ENCODE peak calls at places on chromosomes 1 and 21, in nine cellular contexts. Z is tibial nerve, S is AG09319, B is heart right ventricle, M is HepG2, C is PC-3, O is uterus, X is left ventricle myocardium inferior, V is brain microvascular endothelial cell. L is an unnamed sample.

GRCh38 chr1:200556005-200556404 is 64.5 kb downstream of the KIF14 start:
- DNase-seq in S (no peak), M (no peak), O (no peak), B (no peak), X (no peak), V (no peak), Z (no peak), C (peak), L (no peak)

GRCh38 chr1:116825735-116826438 is 71.7 kb downstream of the CD2 start:
- DNase-seq in Z (no peak), C (no peak), X (no peak), S (no peak), B (no peak), M (no peak), O (no peak), V (no peak), L (no peak)

GRCh38 chr21:45786660-45787059 is 143.1 kb downstream of the PCBP3 start:
- DNase-seq in O (no peak), Z (no peak), V (no peak), S (no peak), B (no peak), C (no peak), X (no peak), M (no peak), L (no peak)

GRCh38 chr1:4091996-4092395 is 191.9 kb upstream of the C1orf174 start:
- DNase-seq in C (no peak), Z (no peak), B (no peak), M (no peak), V (no peak), O (no peak), X (no peak), S (no peak), L (no peak)

GRCh38 chr1:235923466-235924008 is 56.8 kb upstream of the LYST start:
- DNase-seq in V (peak), C (peak), B (no peak), M (no peak), Z (no peak), S (no peak), X (no peak), O (no peak), L (no peak)

GRCh38 chr1:89657886-89658285 is 25.0 kb downstream of the LRRC8C start:
- DNase-seq in S (no peak), X (no peak), C (peak), M (no peak), O (no peak), V (no peak), Z (no peak), B (no peak), L (no peak)

GRCh38 chr1:244339776-244340175 is 111.9 kb downstream of the ADSS2 start:
- DNase-seq in M (no peak), C (no peak), V (no peak), Z (no peak), S (no peak), O (no peak), X (no peak), B (no peak), L (no peak)

GRCh38 chr1:193355179-193355578 is 168.8 kb upstream of the B3GALT2 start:
- DNase-seq in O (no peak), B (no peak), V (no peak), Z (no peak), M (peak), X (no peak), C (peak), S (no peak), L (no peak)

GRCh38 chr1:246875041-246876026 is 56.4 kb downstream of the AHCTF1 start:
- DNase-seq in B (no peak), M (no peak), S (peak), X (no peak), O (no peak), C (peak), Z (no peak), V (peak), L (peak)

GRCh38 chr1:148362930-148363810 is 119.9 kb downstream of the PPIAL4G start:
- DNase-seq in Z (no peak), X (no peak), B (no peak), O (no peak), S (no peak), V (no peak), M (no peak), C (peak), L (no peak)

GRCh38 chr1:66439028-66439427 is 94.9 kb upstream of the SGIP1 start:
- DNase-seq in S (peak), V (no peak), Z (no peak), M (no peak), C (peak), O (no peak), B (no peak), X (no peak), L (no peak)

GRCh38 chr1:86104606-86105532 is 51.7 kb downstream of the COL24A1 start:
- DNase-seq in V (no peak), Z (no peak), X (no peak), B (no peak), M (no peak), S (no peak), O (no peak), C (peak), L (no peak)

DNA sequence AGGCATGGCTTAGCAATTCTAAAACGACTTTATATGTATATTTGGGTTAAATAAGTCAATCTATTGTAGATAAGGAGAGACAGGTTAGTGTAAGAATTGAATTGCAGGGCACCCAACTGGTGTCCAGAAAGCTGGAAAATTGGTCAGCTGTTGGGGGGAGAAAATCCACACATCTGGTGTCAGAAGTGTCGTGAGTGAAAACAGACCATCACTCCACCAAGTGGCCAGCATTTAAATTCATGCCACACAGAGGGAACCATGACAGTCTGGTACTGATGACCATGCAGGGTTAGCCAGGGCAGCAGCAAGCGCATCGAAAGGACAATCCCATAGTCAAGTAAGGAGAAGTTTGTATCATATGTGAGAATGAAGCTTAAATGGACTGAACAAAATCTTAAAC is 11.7 kb downstream of the LAX1 start:
- DNase-seq in S (no peak), Z (no peak), O (no peak), M (no peak), V (no peak), X (no peak), B (peak), C (peak), L (no peak)
- TF ChIP-seq CTCF in S (no peak), Z (no peak), O (no peak), M (peak), V (peak), X (peak), B (no peak), C (peak), L (no peak)

DNA sequence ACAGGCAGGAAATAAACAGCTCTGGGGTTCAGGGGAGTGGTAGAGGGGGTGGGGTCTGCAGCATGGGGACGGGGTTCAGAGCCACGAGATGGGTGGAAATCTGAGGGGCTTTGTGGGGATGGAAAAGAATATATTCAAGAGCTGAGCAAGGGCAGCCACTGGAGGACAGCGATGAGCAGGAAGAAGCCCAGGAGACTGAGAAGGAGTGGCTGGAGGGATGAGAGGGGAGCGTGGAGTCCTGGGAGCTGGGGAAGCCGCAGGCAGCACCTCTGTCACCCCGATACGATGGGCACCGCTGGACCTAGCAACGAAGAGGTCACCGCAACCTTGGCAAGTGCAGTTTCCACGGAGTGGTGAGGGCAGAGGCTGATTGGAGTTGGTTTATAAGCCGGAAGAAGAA is 10.0 kb upstream of the KCNAB2 start:
- DNase-seq in Z (no peak), X (no peak), V (no peak), C (no peak), B (no peak), O (no peak), M (no peak), S (no peak), L (no peak)
- TF ChIP-seq CTCF in Z (no peak), X (no peak), V (peak), C (peak), B (no peak), O (no peak), M (no peak), S (no peak), L (no peak)

GRCh38 chr1:50476800-50477199 is 53.6 kb upstream of the DMRTA2 start:
- DNase-seq in C (no peak), V (no peak), Z (no peak), X (no peak), S (no peak), B (no peak), O (no peak), M (no peak), L (no peak)

GRCh38 chr1:50474859-50475809 is 51.9 kb upstream of the DMRTA2 start:
- DNase-seq in S (no peak), X (no peak), M (peak), B (no peak), V (no peak), C (peak), O (no peak), Z (no peak), L (no peak)

GRCh38 chr1:50473513-50473912 is 50.3 kb upstream of the DMRTA2 start:
- DNase-seq in C (no peak), Z (no peak), M (peak), S (no peak), X (no peak), V (no peak), B (no peak), O (no peak), L (no peak)

GRCh38 chr1:50471967-50472366 is 48.7 kb upstream of the DMRTA2 start:
- DNase-seq in X (no peak), V (no peak), S (no peak), Z (no peak), O (no peak), C (no peak), M (no peak), B (no peak), L (no peak)
- TF ChIP-seq CTCF in X (no peak), V (no peak), S (no peak), Z (no peak), O (no peak), C (no peak), M (no peak), B (no peak), L (no peak)

GRCh38 chr1:117825414-117825813 is 104.0 kb downstream of the GDAP2 start:
- DNase-seq in O (no peak), B (no peak), M (no peak), C (peak), Z (peak), X (peak), S (no peak), V (no peak), L (no peak)

GRCh38 chr1:117830222-117830621 is 99.2 kb downstream of the GDAP2 start:
- DNase-seq in O (no peak), Z (no peak), S (no peak), C (no peak), M (no peak), V (no peak), X (no peak), B (no peak), L (no peak)

GRCh38 chr1:117826551-117827078 is 102.8 kb downstream of the GDAP2 start:
- DNase-seq in S (no peak), V (peak), X (peak), C (peak), O (no peak), M (peak), B (no peak), Z (no peak), L (peak)

GRCh38 chr1:117826119-117826518 is 103.3 kb downstream of the GDAP2 start:
- DNase-seq in C (no peak), Z (no peak), X (no peak), B (no peak), V (no peak), S (no peak), O (no peak), M (no peak), L (no peak)

GRCh38 chr1:117828206-117828605 is 101.2 kb downstream of the GDAP2 start:
- DNase-seq in B (peak), Z (peak), C (no peak), X (peak), V (peak), S (no peak), O (peak), M (no peak), L (peak)
- TF ChIP-seq CTCF in B (no peak), Z (no peak), C (no peak), X (peak), V (no peak), S (no peak), O (no peak), M (no peak), L (no peak)

GRCh38 chr21:38875694-38876492 is 70.2 kb downstream of the ETS2 start:
- DNase-seq in S (peak), B (no peak), O (no peak), Z (no peak), X (no peak), V (no peak), M (no peak), C (no peak), L (peak)

GRCh38 chr21:38869196-38869595 is 63.5 kb downstream of the ETS2 start:
- DNase-seq in C (no peak), S (no peak), O (no peak), X (no peak), M (no peak), B (no peak), Z (no peak), V (no peak), L (no peak)

DNA sequence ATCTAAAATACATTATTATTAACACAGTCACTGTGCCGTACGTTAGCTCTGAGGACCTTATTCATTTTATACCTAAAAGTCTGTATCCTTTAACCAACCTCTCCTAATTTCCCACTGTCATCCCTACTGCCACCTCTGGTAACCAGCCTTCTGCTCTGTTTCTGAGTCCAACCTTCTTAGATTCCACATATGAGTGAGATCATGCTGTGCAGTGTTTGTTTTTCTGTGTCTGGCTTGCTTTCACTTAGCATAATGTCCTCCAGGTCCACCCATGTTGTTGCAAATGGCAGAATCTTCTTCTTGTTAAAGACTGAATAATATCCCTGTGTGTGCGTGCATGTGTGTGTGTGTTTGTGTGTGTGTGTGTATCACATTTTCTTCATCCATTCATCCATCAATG is 64.2 kb downstream of the ETS2 start:
- DNase-seq in B (no peak), V (peak), C (no peak), S (no peak), X (no peak), O (no peak), Z (no peak), M (peak), L (no peak)
- TF ChIP-seq CTCF in B (no peak), V (no peak), C (no peak), S (peak), X (no peak), O (no peak), Z (no peak), M (no peak), L (peak)

GRCh38 chr21:42844411-42845113 is 34.8 kb downstream of the WDR4 start:
- DNase-seq in Z (no peak), M (no peak), C (no peak), X (peak), B (peak), O (no peak), S (no peak), V (no peak), L (no peak)
- TF ChIP-seq CTCF in Z (no peak), M (no peak), C (no peak), X (no peak), B (no peak), O (no peak), S (no peak), V (no peak), L (no peak)

GRCh38 chr1:9689971-9690381 is 38.4 kb downstream of the PIK3CD start:
- DNase-seq in M (no peak), V (no peak), C (no peak), X (peak), Z (no peak), B (peak), S (no peak), O (peak), L (no peak)
- TF ChIP-seq CTCF in M (peak), V (peak), C (no peak), X (no peak), Z (no peak), B (no peak), S (no peak), O (no peak), L (peak)

GRCh38 chr1:172398193-172398592 is 22.3 kb upstream of the C1orf105 start:
- DNase-seq in S (no peak), X (no peak), O (peak), M (no peak), V (no peak), B (no peak), C (no peak), Z (peak), L (no peak)

GRCh38 chr1:172400073-172400737 is 20.3 kb upstream of the C1orf105 start:
- DNase-seq in C (no peak), S (no peak), Z (peak), X (no peak), B (no peak), O (no peak), V (no peak), M (no peak), L (no peak)

GRCh38 chr1:172397633-172398032 is 22.9 kb upstream of the C1orf105 start:
- DNase-seq in S (no peak), V (no peak), M (no peak), Z (no peak), X (no peak), B (no peak), C (no peak), O (no peak), L (no peak)

GRCh38 chr1:172397221-172397620 is 23.3 kb upstream of the C1orf105 start:
- DNase-seq in B (no peak), C (peak), X (no peak), S (no peak), Z (no peak), M (no peak), O (no peak), V (no peak), L (no peak)

GRCh38 chr1:172399369-172400072 is 21.0 kb upstream of the C1orf105 start:
- DNase-seq in M (peak), S (peak), B (peak), C (peak), Z (peak), V (peak), O (peak), X (peak), L (peak)
- TF ChIP-seq CTCF in M (peak), S (peak), B (peak), C (peak), Z (peak), V (peak), O (peak), X (peak), L (peak)

GRCh38 chr1:48718116-48718630 is 58.5 kb downstream of the BEND5 start:
- DNase-seq in C (no peak), X (no peak), V (no peak), Z (no peak), M (no peak), S (no peak), B (no peak), O (no peak), L (no peak)
- TF ChIP-seq CTCF in C (no peak), X (no peak), V (no peak), Z (no peak), M (no peak), S (no peak), B (no peak), O (no peak), L (no peak)

GRCh38 chr21:31459457-31459856 is 115.4 kb upstream of the TIAM1 start:
- DNase-seq in O (no peak), S (no peak), V (no peak), C (no peak), Z (no peak), X (no peak), M (no peak), B (no peak), L (no peak)
- TF ChIP-seq CTCF in O (no peak), S (no peak), V (peak), C (peak), Z (no peak), X (no peak), M (no peak), B (no peak), L (no peak)

L was measured in BJ.